ENCODE peak calls at places on chromosomes 12 and 14, in four cellular contexts. N is BJ; Q is hepatocyte; B is CD8-positive, alpha-beta memory T cell. A is an unnamed sample.

GRCh38 chr12:93403988-93404803 is 26.5 kb downstream of the NUDT4 start:
- DNase-seq in N (no peak), Q (no peak), B (no peak), A (no peak)

GRCh38 chr12:120013659-120014380 is 24.8 kb downstream of the BICDL1 start:
- DNase-seq in N (no peak), Q (no peak), B (peak), A (no peak)

GRCh38 chr14:28666961-28667360 is 99.6 kb upstream of the FOXG1 start:
- DNase-seq in N (no peak), Q (no peak), B (no peak), A (no peak)

GRCh38 chr14:58356268-58356667 is 39.5 kb upstream of the TOMM20L start:
- DNase-seq in N (no peak), Q (no peak), B (no peak), A (no peak)

GRCh38 chr14:23114669-23115491 is 4.2 kb downstream of the CEBPE start:
- DNase-seq in N (peak), Q (peak), B (no peak), A (peak)

GRCh38 chr12:75944905-75945412 is 86.6 kb downstream of the PHLDA1 start:
- DNase-seq in N (no peak), Q (no peak), B (no peak), A (no peak)

GRCh38 chr12:4908694-4909396 is 860 bp upstream of the KCNA1 start:
- DNase-seq in N (no peak), Q (peak), B (no peak), A (no peak)

GRCh38 chr14:97218336-97218712 is 421.1 kb downstream of the VRK1 start:
- DNase-seq in N (no peak), Q (no peak), B (no peak), A (no peak)

GRCh38 chr14:29321646-29322045 is 555.1 kb downstream of the FOXG1 start:
- DNase-seq in N (peak), Q (peak), B (no peak), A (no peak)

GRCh38 chr12:120625557-120626419 is 14.6 kb upstream of the CABP1 start:
- DNase-seq in N (no peak), Q (no peak), B (no peak), A (no peak)

GRCh38 chr12:28996688-28997087 is 152.4 kb upstream of the FAR2 start:
- DNase-seq in N (no peak), Q (no peak), B (no peak), A (no peak)

GRCh38 chr12:121124402-121125109 is 8.1 kb upstream of the P2RX7 start:
- DNase-seq in N (peak), Q (peak), B (no peak), A (peak)

GRCh38 chr12:126914170-126914796 is 1352.7 kb upstream of the TMEM132C start:
- DNase-seq in N (no peak), Q (peak), B (no peak), A (no peak)

GRCh38 chr12:45217846-45218245 is 2.0 kb downstream of the ANO6 start:
- DNase-seq in N (no peak), Q (no peak), B (no peak), A (no peak)

GRCh38 chr12:47904647-47905312 is at the start of gene VDR:
- DNase-seq in N (no peak), Q (peak), B (peak), A (peak)

GRCh38 chr12:65967696-65968095 is 143.4 kb downstream of the HMGA2 start:
- DNase-seq in N (no peak), Q (no peak), B (no peak), A (no peak)

GRCh38 chr14:85296466-85297210 is 233.3 kb upstream of the FLRT2 start:
- DNase-seq in N (peak), Q (peak), B (no peak), A (peak)

GRCh38 chr12:69906411-69907216 is 81.6 kb downstream of the MYRFL start:
- DNase-seq in N (no peak), Q (no peak), B (no peak), A (no peak)

GRCh38 chr14:43172899-43173548 is 1334.1 kb downstream of the FSCB start:
- DNase-seq in N (no peak), Q (peak), B (no peak), A (no peak)

GRCh38 chr14:101836131-101836530 is 74.6 kb downstream of the PPP2R5C start:
- DNase-seq in N (no peak), Q (no peak), B (no peak), A (no peak)

GRCh38 chr12:32010631-32011030 is 51.4 kb downstream of the RESF1 start:
- DNase-seq in N (no peak), Q (no peak), B (no peak), A (no peak)

GRCh38 chr12:123075591-123076171 is 75.2 kb downstream of the PITPNM2 start:
- DNase-seq in N (no peak), Q (peak), B (peak), A (no peak)

GRCh38 chr12:110010853-110011835 is 11.9 kb downstream of the ANKRD13A start:
- DNase-seq in N (no peak), Q (no peak), B (no peak), A (no peak)

GRCh38 chr12:48119078-48119833 is at the start of gene PFKM:
- DNase-seq in N (peak), Q (peak), B (peak), A (peak)

GRCh38 chr14:22887990-22888378 is 5.0 kb downstream of the REM2 start:
- DNase-seq in N (no peak), Q (no peak), B (no peak), A (no peak)

GRCh38 chr14:36477266-36477665 is 42.8 kb downstream of the NKX2-1 start:
- DNase-seq in N (no peak), Q (no peak), B (no peak), A (peak)

GRCh38 chr12:31005944-31006361 is 67.7 kb upstream of the DDX11 start:
- DNase-seq in N (peak), Q (no peak), B (no peak), A (peak)

GRCh38 chr12:806116-806805 is 53.9 kb downstream of the WNK1 start:
- DNase-seq in N (no peak), Q (peak), B (no peak), A (no peak)

GRCh38 chr12:132154941-132155770 is 10.9 kb downstream of the NOC4L start:
- DNase-seq in N (no peak), Q (no peak), B (no peak), A (no peak)

GRCh38 chr12:29273178-29273843 is 107.7 kb downstream of the ERGIC2 start:
- DNase-seq in N (no peak), Q (no peak), B (no peak), A (no peak)

GRCh38 chr12:115934046-115934445 is 343.4 kb downstream of the MED13L start:
- DNase-seq in N (no peak), Q (no peak), B (no peak), A (no peak)

GRCh38 chr12:111298583-111299436 is 70.1 kb downstream of the PHETA1 start:
- DNase-seq in N (no peak), Q (peak), B (peak), A (peak)

GRCh38 chr14:60848066-60848465 is 113.5 kb downstream of the MNAT1 start:
- DNase-seq in N (no peak), Q (no peak), B (no peak), A (no peak)

GRCh38 chr12:2011641-2012607 is 7.7 kb upstream of the DCP1B start:
- DNase-seq in N (no peak), Q (no peak), B (no peak), A (no peak)

GRCh38 chr14:100872641-100873071 is 30.9 kb downstream of the RTL1 start:
- DNase-seq in N (no peak), Q (no peak), B (no peak), A (no peak)

GRCh38 chr12:15206831-15207394 is 14.3 kb downstream of the RERG start:
- DNase-seq in N (no peak), Q (no peak), B (no peak), A (no peak)

GRCh38 chr12:15208871-15209656 is 12.2 kb downstream of the RERG start:
- DNase-seq in N (no peak), Q (no peak), B (no peak), A (no peak)

GRCh38 chr12:15208140-15208539 is 13.1 kb downstream of the RERG start:
- DNase-seq in N (no peak), Q (no peak), B (no peak), A (no peak)

GRCh38 chr12:15205341-15206010 is 15.7 kb downstream of the RERG start:
- DNase-seq in N (no peak), Q (no peak), B (no peak), A (no peak)

GRCh38 chr12:15206338-15206737 is 14.9 kb downstream of the RERG start:
- DNase-seq in N (no peak), Q (no peak), B (no peak), A (no peak)
- H3K4me3 ChIP-seq in N (no peak), Q (no peak), B (no peak), A (no peak)

GRCh38 chr12:124386059-124386458 is 91.2 kb downstream of the RFLNA start:
- DNase-seq in N (no peak), Q (no peak), B (no peak), A (no peak)
- H3K4me3 ChIP-seq in N (peak), Q (no peak), B (no peak), A (peak)

GRCh38 chr12:54261817-54262402 is 18.0 kb downstream of the CBX5 start:
- DNase-seq in N (no peak), Q (no peak), B (no peak), A (no peak)

GRCh38 chr12:54259194-54260011 is 20.5 kb downstream of the CBX5 start:
- DNase-seq in N (no peak), Q (peak), B (no peak), A (peak)

GRCh38 chr12:54258286-54258685 is 21.6 kb downstream of the CBX5 start:
- DNase-seq in N (no peak), Q (no peak), B (no peak), A (no peak)

GRCh38 chr12:54265364-54265812 is 14.5 kb downstream of the CBX5 start:
- DNase-seq in N (no peak), Q (no peak), B (no peak), A (no peak)

GRCh38 chr12:54262403-54262925 is 17.5 kb downstream of the CBX5 start:
- DNase-seq in N (no peak), Q (peak), B (no peak), A (no peak)
- H3K4me3 ChIP-seq in N (no peak), Q (no peak), B (no peak), A (no peak)

GRCh38 chr14:102853703-102854396 is 68.6 kb upstream of the AMN start:
- DNase-seq in N (no peak), Q (no peak), B (no peak), A (no peak)

GRCh38 chr14:102848830-102849521 is 71.7 kb downstream of the TRAF3 start:
- DNase-seq in N (no peak), Q (no peak), B (no peak), A (no peak)

GRCh38 chr14:102854397-102854703 is 68.1 kb upstream of the AMN start:
- DNase-seq in N (no peak), Q (no peak), B (no peak), A (no peak)

DNA sequence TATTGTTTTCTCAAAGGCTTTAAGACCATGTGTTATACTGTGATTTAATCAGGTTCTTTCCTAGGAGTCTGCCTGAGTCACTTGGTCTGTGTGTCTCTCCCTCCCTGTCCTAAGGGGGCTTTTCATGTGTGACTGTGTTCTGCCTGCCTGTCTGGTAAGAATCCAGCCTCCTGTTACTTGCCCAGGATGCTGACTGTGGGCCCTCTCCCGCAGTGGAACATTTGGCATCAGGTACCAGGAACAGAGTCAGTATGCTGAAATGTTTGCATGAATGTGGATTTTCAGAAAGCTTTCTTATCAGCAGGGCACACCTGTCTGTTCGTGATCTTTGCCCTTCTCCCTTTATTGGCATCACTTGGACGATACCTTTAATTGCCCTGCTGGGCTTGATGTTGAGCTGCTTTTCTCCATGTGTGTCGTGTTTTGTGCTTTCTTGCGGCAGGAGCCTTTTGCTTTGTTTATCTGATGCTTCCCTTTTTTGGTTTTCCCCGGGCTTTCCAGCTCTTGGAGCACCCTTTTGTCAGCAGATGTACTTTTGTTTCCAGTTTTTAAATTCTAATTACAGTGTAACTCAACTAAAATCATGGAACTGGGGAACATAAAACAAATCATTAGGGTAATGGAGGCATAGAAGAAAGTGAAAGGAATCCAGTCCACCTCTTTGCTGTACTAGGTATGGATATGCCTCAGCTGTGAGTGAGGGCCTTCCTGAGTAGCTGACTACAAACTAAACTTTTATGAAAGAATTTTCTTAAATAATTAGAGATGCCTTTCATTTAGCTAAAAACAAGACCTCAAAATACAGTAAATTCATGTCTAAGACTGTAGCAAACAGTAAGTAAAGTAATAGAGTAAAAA is 72.5 kb downstream of the TRAF3 start:
- DNase-seq in N (no peak), Q (peak), B (no peak), A (no peak)
- H3K4me3 ChIP-seq in N (no peak), Q (no peak), B (no peak), A (no peak)